ENCODE peak calls at places on chromosome 4, in four cellular contexts. F is Calu3, L is BJ, J is glutamatergic neuron. D is an unnamed sample.

GRCh38 chr4:8045909-8046308 is 106.2 kb upstream of the AFAP1 start:
- DNase-seq in F (no peak), J (no peak), L (no peak), D (no peak)

GRCh38 chr4:187251896-187252295 is 528.2 kb upstream of the FAT1 start:
- DNase-seq in F (no peak), L (no peak), J (no peak), D (no peak)

GRCh38 chr4:106529348-106530033 is 160.9 kb upstream of the GIMD1 start:
- DNase-seq in J (no peak), L (no peak), F (no peak), D (no peak)

GRCh38 chr4:142091691-142092182 is 455.4 kb downstream of the IL15 start:
- DNase-seq in L (peak; percentile 93), J (no peak), F (no peak), D (no peak)

GRCh38 chr4:39528056-39528465 is 822 bp upstream of the UGDH start:
- DNase-seq in F (no peak), J (no peak), L (no peak), D (no peak)

GRCh38 chr4:17688011-17688441 is 73.6 kb downstream of the MED28 start:
- DNase-seq in L (no peak), J (no peak), F (no peak), D (no peak)

GRCh38 chr4:164977243-164978164 is at the start of gene TRIM61:
- DNase-seq in L (no peak), F (no peak), J (no peak), D (no peak)

GRCh38 chr4:158513246-158513645 is 8.4 kb upstream of the RXFP1 start:
- DNase-seq in L (no peak), J (no peak), F (no peak), D (no peak)

GRCh38 chr4:118682928-118683327 is 2.3 kb upstream of the METTL14 start:
- DNase-seq in L (peak; percentile 3), J (no peak), F (peak; percentile 13), D (no peak)

GRCh38 chr4:8921465-8921864 is 49.8 kb upstream of the HMX1 start:
- DNase-seq in L (no peak), J (peak; percentile 4), F (no peak), D (no peak)